ENCODE peak calls at places on chromosomes 2 and 18, in four cellular contexts. F is WTC11, G is A549, R is K562. E is an unnamed sample.

GRCh38 chr2:240972636-240973521 is 25.5 kb upstream of the SNED1 start:
- DNase-seq in F (no peak), R (no peak), G (no peak), E (no peak)

GRCh38 chr2:74502720-74503505 is 3.5 kb upstream of the LBX2 start:
- DNase-seq in G (peak; percentile 73), R (peak; percentile 77), F (peak; percentile 63), E (peak; percentile 63)

GRCh38 chr2:167127135-167127534 is 238.9 kb downstream of the XIRP2 start:
- DNase-seq in F (no peak), R (no peak), G (peak; percentile 23), E (peak; percentile 33)

GRCh38 chr2:70247364-70248144 is 874 bp downstream of the TIA1 start:
- DNase-seq in R (no peak), F (no peak), G (no peak), E (no peak)

GRCh38 chr2:170155022-170155722 is 22.8 kb upstream of the MYO3B start:
- DNase-seq in G (peak; percentile 42), F (no peak), R (peak; percentile 65), E (no peak)

GRCh38 chr2:33366473-33366872 is 110.0 kb upstream of the RASGRP3 start:
- DNase-seq in F (no peak), G (no peak), R (no peak), E (no peak)

GRCh38 chr18:74598350-74599001 is 806 bp downstream of the ZNF407 start:
- DNase-seq in G (peak; percentile 51), R (peak; percentile 48), F (peak; percentile 45), E (peak; percentile 60)

GRCh38 chr2:85264471-85264870 is 63.3 kb downstream of the TGOLN2 start:
- DNase-seq in R (no peak), G (no peak), F (no peak), E (no peak)

GRCh38 chr2:46336560-46336959 is 39.4 kb downstream of the EPAS1 start:
- DNase-seq in G (no peak), F (no peak), R (no peak), E (no peak)

GRCh38 chr2:207734264-207734635 is 22.8 kb downstream of the CCNYL1 start:
- DNase-seq in R (no peak), G (peak; percentile 75), F (no peak), E (peak; percentile 75)

GRCh38 chr18:65852273-65852672 is 101.5 kb downstream of the CDH7 start:
- DNase-seq in F (no peak), G (no peak), R (no peak), E (no peak)

DNA sequence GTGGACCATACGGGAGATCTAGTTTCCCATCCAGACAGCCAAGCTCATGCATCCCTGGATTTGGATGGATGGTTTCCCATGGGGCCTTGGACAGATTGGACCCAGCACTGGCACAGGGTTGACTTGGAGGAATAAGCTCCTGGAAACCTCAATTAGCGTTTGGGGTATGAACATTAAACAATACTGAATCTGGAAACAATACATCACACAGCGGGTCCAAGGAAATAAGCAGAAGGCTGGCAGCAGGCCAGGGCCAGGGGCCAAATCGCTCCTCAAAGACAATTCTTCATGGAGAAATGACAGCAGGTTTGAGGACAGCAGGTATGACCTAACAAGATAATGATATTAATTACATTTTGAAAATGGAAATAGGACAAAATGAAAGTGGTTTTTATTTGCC is 540.6 kb downstream of the RIT2 start:
- DNase-seq in R (no peak), G (no peak), F (no peak), E (no peak)
- TF ChIP-seq HMGXB4 in R (no peak), G (no peak), F (no peak), E (no peak)

GRCh38 chr18:44921974-44922373 is 241.3 kb downstream of the SETBP1 start:
- DNase-seq in F (no peak), G (no peak), R (no peak), E (no peak)

GRCh38 chr18:44917865-44918476 is 237.3 kb downstream of the SETBP1 start:
- DNase-seq in R (no peak), F (no peak), G (no peak), E (peak; percentile 10)

GRCh38 chr18:44917184-44917864 is 236.6 kb downstream of the SETBP1 start:
- DNase-seq in R (no peak), G (no peak), F (no peak), E (no peak)

GRCh38 chr18:44922968-44923367 is 242.3 kb downstream of the SETBP1 start:
- DNase-seq in R (no peak), F (no peak), G (no peak), E (no peak)

DNA sequence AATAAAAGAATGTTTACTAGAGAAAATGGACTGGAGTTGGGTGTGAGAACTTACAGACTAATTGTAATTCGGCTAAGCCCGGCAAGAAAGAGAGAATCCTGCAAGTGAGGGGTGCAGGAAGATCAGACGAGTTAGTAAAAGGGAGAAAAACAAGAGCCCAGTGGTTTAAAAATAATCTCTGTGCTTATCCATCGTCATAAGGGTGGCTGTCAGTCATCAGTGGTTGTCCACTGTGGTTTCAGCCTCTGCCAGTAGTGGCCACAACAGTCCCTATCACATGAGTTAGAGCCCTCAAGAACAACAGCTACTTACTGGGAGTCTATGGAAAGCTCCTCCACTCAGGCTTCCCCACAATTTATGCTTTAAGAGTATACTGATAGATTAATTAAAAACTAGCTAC is 239.8 kb downstream of the SETBP1 start:
- DNase-seq in F (no peak), R (no peak), G (no peak), E (no peak)
- TF ChIP-seq HMGXB4 in F (no peak), R (no peak), G (no peak), E (no peak)

GRCh38 chr2:177629357-177630000 is 236.9 kb downstream of the AGPS start:
- DNase-seq in G (no peak), R (no peak), F (no peak), E (no peak)
- TF ChIP-seq HMGXB4 in G (no peak), R (no peak), F (no peak), E (no peak)

DNA sequence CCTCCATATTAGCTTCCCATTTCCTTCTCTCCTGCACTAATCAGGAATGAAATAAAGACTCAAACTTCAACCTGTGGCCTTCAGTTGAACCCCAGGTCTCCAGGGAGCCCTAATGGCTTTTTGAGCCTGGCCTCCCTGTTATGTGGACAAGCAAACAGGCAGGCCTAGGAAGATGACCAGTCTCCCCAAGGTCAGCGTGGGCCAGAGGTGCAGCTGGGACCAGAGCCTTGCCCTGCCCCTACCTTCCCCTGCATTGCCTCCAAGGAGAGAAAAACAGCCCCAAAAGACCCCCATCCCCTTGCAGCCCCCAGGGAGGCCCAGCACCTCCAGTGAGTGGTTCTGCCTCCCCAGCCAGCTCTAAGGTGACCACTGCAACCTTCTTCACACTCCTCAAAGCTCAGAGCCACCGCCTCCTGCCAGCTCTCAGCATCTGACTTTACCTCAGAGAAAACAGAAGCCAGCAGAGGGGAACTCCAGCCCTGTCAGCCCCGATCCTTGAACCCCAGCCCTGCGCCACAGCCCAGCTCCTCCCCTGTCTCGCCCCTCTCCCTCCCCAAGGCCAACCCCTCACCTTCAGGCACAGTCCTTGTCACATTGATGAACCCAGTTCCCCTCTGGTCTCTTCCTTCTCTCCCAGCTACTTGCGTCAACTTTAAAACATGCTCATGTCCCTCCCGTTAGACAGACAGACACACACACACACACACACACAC is 59.5 kb upstream of the ID2 start:
- DNase-seq in R (no peak), G (no peak), F (no peak), E (no peak)
- TF ChIP-seq HMGXB4 in R (no peak), G (no peak), F (no peak), E (no peak)

GRCh38 chr18:14945984-14946383 is 198.0 kb downstream of the ANKRD30B start:
- DNase-seq in R (no peak), G (no peak), F (no peak), E (no peak)
- TF ChIP-seq HMGXB4 in R (no peak), G (no peak), F (no peak), E (no peak)

GRCh38 chr2:127205211-127206140 is 14.6 kb downstream of the CYP27C1 start:
- DNase-seq in F (no peak), G (no peak), R (no peak), E (no peak)
- TF ChIP-seq HMGXB4 in F (no peak), G (no peak), R (no peak), E (no peak)

GRCh38 chr2:37590119-37590571 is 81.3 kb downstream of the CDC42EP3 start:
- DNase-seq in R (no peak), F (no peak), G (no peak), E (no peak)
- TF ChIP-seq HMGXB4 in R (no peak), F (no peak), G (no peak), E (no peak)

GRCh38 chr2:23460983-23461382 is 76.0 kb downstream of the KLHL29 start:
- DNase-seq in G (no peak), F (no peak), R (no peak), E (no peak)

GRCh38 chr2:23456881-23457760 is 72.1 kb downstream of the KLHL29 start:
- DNase-seq in G (no peak), F (no peak), R (no peak), E (no peak)

GRCh38 chr2:23460228-23460627 is 75.2 kb downstream of the KLHL29 start:
- DNase-seq in G (peak; percentile 43), F (no peak), R (no peak), E (no peak)

GRCh38 chr2:23459032-23459431 is 74.1 kb downstream of the KLHL29 start:
- DNase-seq in G (no peak), F (no peak), R (no peak), E (no peak)

GRCh38 chr2:23457990-23458689 is 73.2 kb downstream of the KLHL29 start:
- DNase-seq in R (no peak), G (no peak), F (no peak), E (no peak)
- TF ChIP-seq HMGXB4 in R (no peak), G (no peak), F (no peak), E (no peak)

GRCh38 chr2:26605969-26606846 is 35.0 kb downstream of the CIB4 start:
- DNase-seq in R (no peak), F (no peak), G (no peak), E (no peak)

GRCh38 chr2:26608557-26608956 is 32.6 kb downstream of the CIB4 start:
- DNase-seq in G (no peak), R (no peak), F (no peak), E (no peak)

GRCh38 chr2:26605195-26605968 is 35.8 kb downstream of the CIB4 start:
- DNase-seq in F (peak; percentile 67), R (peak; percentile 69), G (peak; percentile 78), E (peak; percentile 60)

GRCh38 chr2:26607698-26608097 is 33.5 kb downstream of the CIB4 start:
- DNase-seq in F (no peak), G (no peak), R (no peak), E (no peak)

DNA sequence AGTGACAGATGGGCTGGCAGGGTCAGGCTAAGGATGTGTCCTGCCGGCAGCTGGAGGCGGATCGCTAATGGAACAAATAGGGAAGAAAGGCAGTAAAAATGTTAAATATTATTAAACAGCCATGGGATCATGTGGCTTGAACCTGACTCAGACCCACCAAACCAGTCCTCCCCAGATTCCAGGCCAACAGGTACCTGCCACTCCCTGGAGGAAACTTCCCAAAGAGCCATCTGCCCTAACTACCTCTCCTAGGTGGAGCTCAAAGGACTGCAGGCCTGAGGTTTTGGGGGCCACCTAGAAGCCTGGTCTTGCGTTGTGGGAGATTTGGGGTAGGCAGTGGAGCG is 34.3 kb downstream of the CIB4 start:
- DNase-seq in R (no peak), G (no peak), F (no peak), E (no peak)
- TF ChIP-seq HMGXB4 in R (no peak), G (no peak), F (no peak), E (no peak)